ENCODE peak calls at places on chromosomes 2 and 18, in eight cellular contexts. A, B, J, I, G, C, X and U are unnamed samples.

GRCh38 chr18:34738173-34738894 is 28.2 kb downstream of the DTNA start:
- DNase-seq in A (peak; percentile 37), B (no peak), J (no peak), I (no peak), G (no peak), C (no peak), X (no peak), U (peak; percentile 13)

GRCh38 chr2:199999166-199999565 is 43.8 kb downstream of the MAIP1 start:
- DNase-seq in A (no peak), B (no peak), J (no peak), I (no peak), G (no peak), C (no peak), X (no peak), U (no peak)

GRCh38 chr2:151363709-151364108 is 6.3 kb downstream of the TNFAIP6 start:
- DNase-seq in A (no peak), B (no peak), J (no peak), I (no peak), G (no peak), C (peak; percentile 25), X (peak; percentile 68), U (no peak)

GRCh38 chr2:162316590-162316989 is 1.9 kb downstream of the IFIH1 start:
- DNase-seq in A (no peak), B (no peak), J (no peak), I (no peak), G (no peak), C (no peak), X (no peak), U (no peak)

GRCh38 chr2:27765621-27766286 is 5.8 kb upstream of the MRPL33 start:
- DNase-seq in A (no peak), B (no peak), J (peak; percentile 66), I (peak; percentile 47), G (no peak), C (peak; percentile 68), X (no peak), U (no peak)

GRCh38 chr18:53944721-53945120 is 279.7 kb downstream of the MBD2 start:
- DNase-seq in A (no peak), B (no peak), J (no peak), I (peak; percentile 20), G (no peak), C (no peak), X (no peak), U (no peak)

GRCh38 chr2:161710131-161710915 is 86.1 kb downstream of the SLC4A10 start:
- DNase-seq in A (no peak), B (no peak), J (no peak), I (no peak), G (no peak), C (no peak), X (no peak), U (no peak)

GRCh38 chr2:221465776-221466175 is 106.3 kb downstream of the EPHA4 start:
- DNase-seq in A (no peak), B (no peak), J (no peak), I (peak; percentile 21), G (no peak), C (no peak), X (no peak), U (no peak)

GRCh38 chr2:52659536-52659935 is 1108.1 kb upstream of the CHAC2 start:
- DNase-seq in A (no peak), B (no peak), J (no peak), I (no peak), G (no peak), C (no peak), X (no peak), U (no peak)

GRCh38 chr2:175282300-175282699 is 100.8 kb upstream of the ATP5MC3 start:
- DNase-seq in A (peak; percentile 53), B (peak; percentile 56), J (no peak), I (no peak), G (peak; percentile 10), C (no peak), X (no peak), U (peak; percentile 12)

GRCh38 chr18:10798727-10799435 is 273.1 kb downstream of the NAPG start:
- DNase-seq in A (no peak), B (peak; percentile 49), J (no peak), I (no peak), G (no peak), C (no peak), X (no peak), U (no peak)

GRCh38 chr2:30424231-30424630 is 22.8 kb upstream of the LCLAT1 start:
- DNase-seq in A (no peak), B (no peak), J (no peak), I (no peak), G (no peak), C (no peak), X (no peak), U (no peak)

GRCh38 chr2:236317938-236318396 is 53.8 kb upstream of the ASB18 start:
- DNase-seq in A (no peak), B (no peak), J (peak; percentile 67), I (no peak), G (no peak), C (peak; percentile 38), X (no peak), U (no peak)

GRCh38 chr2:106805716-106806115 is 80.3 kb downstream of the ST6GAL2 start:
- DNase-seq in A (no peak), B (no peak), J (no peak), I (no peak), G (no peak), C (no peak), X (no peak), U (no peak)

GRCh38 chr18:13259701-13260100 is 41.1 kb downstream of the LDLRAD4 start:
- DNase-seq in A (no peak), B (no peak), J (no peak), I (no peak), G (no peak), C (peak; percentile 18), X (no peak), U (no peak)

GRCh38 chr18:35753306-35753910 is 171.9 kb downstream of the GALNT1 start:
- DNase-seq in A (no peak), B (no peak), J (no peak), I (no peak), G (no peak), C (no peak), X (no peak), U (no peak)

GRCh38 chr18:43559507-43559906 is 282.2 kb upstream of the SYT4 start:
- DNase-seq in A (no peak), B (no peak), J (no peak), I (no peak), G (no peak), C (no peak), X (no peak), U (no peak)

GRCh38 chr18:41121116-41121826 is 833.8 kb upstream of the PIK3C3 start:
- DNase-seq in A (no peak), B (no peak), J (no peak), I (no peak), G (no peak), C (no peak), X (no peak), U (no peak)

GRCh38 chr18:43682196-43682595 is 404.9 kb upstream of the SYT4 start:
- DNase-seq in A (no peak), B (no peak), J (no peak), I (no peak), G (no peak), C (no peak), X (no peak), U (no peak)

GRCh38 chr2:217729426-217730058 is 273.3 kb downstream of the TNS1 start:
- DNase-seq in A (no peak), B (no peak), J (no peak), I (no peak), G (no peak), C (no peak), X (no peak), U (no peak)

GRCh38 chr2:95015261-95015918 is 10.1 kb upstream of the MAL start:
- DNase-seq in A (no peak), B (no peak), J (no peak), I (no peak), G (no peak), C (no peak), X (no peak), U (no peak)

GRCh38 chr2:19312949-19313348 is 45.5 kb downstream of the OSR1 start:
- DNase-seq in A (peak; percentile 21), B (peak; percentile 38), J (no peak), I (no peak), G (no peak), C (no peak), X (no peak), U (peak; percentile 5)

GRCh38 chr2:240322991-240323390 is 112.5 kb upstream of the GPC1 start:
- DNase-seq in A (no peak), B (no peak), J (no peak), I (no peak), G (no peak), C (no peak), X (no peak), U (no peak)

GRCh38 chr2:237057893-237058300 is 27.8 kb upstream of the COPS8 start:
- DNase-seq in A (no peak), B (no peak), J (peak; percentile 53), I (no peak), G (no peak), C (no peak), X (no peak), U (no peak)

GRCh38 chr2:159090514-159091201 is 122.2 kb downstream of the TANC1 start:
- DNase-seq in A (no peak), B (no peak), J (no peak), I (no peak), G (no peak), C (no peak), X (no peak), U (no peak)

GRCh38 chr2:44549099-44549471 is 187.3 kb downstream of the CAMKMT start:
- DNase-seq in A (no peak), B (peak; percentile 63), J (no peak), I (no peak), G (no peak), C (no peak), X (no peak), U (no peak)

GRCh38 chr2:179555681-179556283 is 291.1 kb upstream of the SESTD1 start:
- DNase-seq in A (no peak), B (no peak), J (no peak), I (no peak), G (no peak), C (no peak), X (no peak), U (no peak)

GRCh38 chr2:98534761-98535160 is 73.6 kb downstream of the COA5 start:
- DNase-seq in A (no peak), B (no peak), J (no peak), I (no peak), G (no peak), C (no peak), X (no peak), U (no peak)

GRCh38 chr18:79613186-79613931 is 66.2 kb upstream of the CTDP1 start:
- DNase-seq in A (no peak), B (no peak), J (no peak), I (no peak), G (no peak), C (no peak), X (no peak), U (no peak)

GRCh38 chr2:46471705-46472104 is 7.7 kb upstream of the TMEM247 start:
- DNase-seq in A (no peak), B (no peak), J (no peak), I (no peak), G (no peak), C (no peak), X (no peak), U (no peak)

GRCh38 chr2:55168221-55169154 is 63.6 kb downstream of the CLHC1 start:
- DNase-seq in A (peak; percentile 54), B (peak; percentile 70), J (peak; percentile 54), I (peak; percentile 57), G (peak; percentile 9), C (no peak), X (no peak), U (no peak)

GRCh38 chr2:102433973-102434654 is 11.2 kb downstream of the IL18RAP start:
- DNase-seq in A (no peak), B (no peak), J (no peak), I (no peak), G (no peak), C (no peak), X (no peak), U (no peak)

GRCh38 chr2:144479138-144479537 is 40.8 kb downstream of the ZEB2 start:
- DNase-seq in A (no peak), B (peak; percentile 3), J (no peak), I (no peak), G (no peak), C (no peak), X (no peak), U (no peak)

GRCh38 chr2:78132391-78133370 is 610.5 kb upstream of the LRRTM4 start:
- DNase-seq in A (no peak), B (no peak), J (no peak), I (no peak), G (no peak), C (no peak), X (no peak), U (no peak)